ENCODE peak calls at places on chromosomes 5 and 9, in nine cellular contexts. G, K, M, W, H, Q, T, A and L are unnamed samples.

GRCh38 chr9:127858041-127858512 is 3.6 kb upstream of the ENG start:
- DNase-seq in Q (no peak), K (no peak), A (peak), G (no peak), M (no peak), H (peak), W (peak), T (no peak), L (no peak)

GRCh38 chr9:126722252-126722921 is 82.5 kb upstream of the ZBTB43 start:
- DNase-seq in Q (peak), K (peak), G (peak), M (peak), H (peak), A (peak), W (no peak), T (peak), L (peak)

GRCh38 chr9:91992636-91993035 is 42.6 kb upstream of the ROR2 start:
- DNase-seq in W (no peak), H (no peak), G (no peak), A (peak), M (no peak), T (no peak), Q (no peak), K (no peak), L (peak)

GRCh38 chr9:129619787-129620668 is 873 bp downstream of the C9orf50 start:
- DNase-seq in G (no peak), A (peak), W (no peak), T (peak), M (peak), K (no peak), Q (no peak), H (no peak), L (no peak)

GRCh38 chr5:128949847-128950546 is 15.3 kb upstream of the SLC27A6 start:
- DNase-seq in G (no peak), K (no peak), T (no peak), H (no peak), Q (no peak), W (no peak), A (no peak), M (no peak), L (no peak)

GRCh38 chr9:89116064-89116817 is 62.4 kb downstream of the SHC3 start:
- DNase-seq in H (no peak), W (no peak), G (no peak), A (peak), M (no peak), Q (no peak), K (no peak), T (no peak), L (peak)

GRCh38 chr9:124385623-124386022 is 29.6 kb downstream of the PSMB7 start:
- DNase-seq in K (no peak), M (no peak), T (no peak), G (no peak), W (no peak), A (no peak), Q (no peak), H (no peak), L (no peak)

GRCh38 chr5:154813736-154814135 is 36.7 kb downstream of the FAXDC2 start:
- DNase-seq in W (no peak), T (no peak), G (peak), Q (no peak), H (no peak), K (no peak), A (no peak), M (no peak), L (no peak)

GRCh38 chr9:93636667-93637066 is 60.3 kb downstream of the PHF2 start:
- DNase-seq in M (no peak), T (no peak), A (no peak), Q (no peak), K (no peak), H (no peak), G (peak), W (no peak), L (no peak)